ENCODE peak calls at places on chromosomes 11 and 22, in five cellular contexts. O, Z, L, K and T are unnamed samples.

GRCh38 chr11:9672288-9672916 is 8.5 kb downstream of the SWAP70 start:
- DNase-seq in O (peak), Z (no peak), L (no peak), K (no peak), T (no peak)

GRCh38 chr11:85595285-85595884 is 31.8 kb downstream of the DLG2 start:
- DNase-seq in O (peak), Z (peak), L (no peak), K (no peak), T (peak)

GRCh38 chr11:57903441-57904123 is 120.1 kb upstream of the OR9Q1 start:
- DNase-seq in O (peak), Z (no peak), L (no peak), K (no peak), T (peak)

GRCh38 chr11:86978756-86979608 is 23.8 kb upstream of the FZD4 start:
- DNase-seq in O (peak), Z (no peak), L (no peak), K (no peak), T (no peak)

GRCh38 chr11:37533087-37533486 is 935.1 kb upstream of the RAG2 start:
- DNase-seq in O (no peak), Z (no peak), L (no peak), K (no peak), T (no peak)

GRCh38 chr11:78949976-78950690 is 375.5 kb upstream of the NARS2 start:
- DNase-seq in O (no peak), Z (peak), L (no peak), K (no peak), T (peak)

GRCh38 chr22:27474711-27475547 is 326.6 kb downstream of the MN1 start:
- DNase-seq in O (peak), Z (no peak), L (peak), K (peak), T (peak)

GRCh38 chr11:60130496-60130895 is 42.0 kb downstream of the MS4A2 start:
- DNase-seq in O (no peak), Z (peak), L (no peak), K (peak), T (peak)

GRCh38 chr22:27637604-27638003 is 164.0 kb downstream of the MN1 start:
- DNase-seq in O (peak), Z (no peak), L (no peak), K (no peak), T (no peak)

GRCh38 chr22:22080270-22080669 is 97.7 kb upstream of the TOP3B start:
- DNase-seq in O (no peak), Z (no peak), L (no peak), K (no peak), T (no peak)

GRCh38 chr22:27108425-27109114 is 451.2 kb downstream of the MIAT start:
- DNase-seq in O (no peak), Z (no peak), L (no peak), K (no peak), T (peak)

GRCh38 chr22:36771376-36772063 is 4.4 kb downstream of the IFT27 start:
- DNase-seq in O (no peak), Z (no peak), L (no peak), K (no peak), T (no peak)

GRCh38 chr11:69240332-69241074 is 53.5 kb upstream of the MYEOV start:
- DNase-seq in O (peak), Z (no peak), L (no peak), K (peak), T (peak)

GRCh38 chr11:108734956-108735559 is 70.2 kb downstream of the DDX10 start:
- DNase-seq in O (peak), Z (no peak), L (no peak), K (no peak), T (peak)

GRCh38 chr11:17845431-17845881 is 110.9 kb downstream of the KCNC1 start:
- DNase-seq in O (peak), Z (no peak), L (no peak), K (no peak), T (no peak)

GRCh38 chr22:50600967-50601668 is 525 bp downstream of the MAPK8IP2 start:
- DNase-seq in O (no peak), Z (no peak), L (peak), K (no peak), T (no peak)

GRCh38 chr11:93741882-93742226 is 382 bp downstream of the C11orf54 start:
- DNase-seq in O (peak), Z (no peak), L (no peak), K (no peak), T (peak)

GRCh38 chr22:32218470-32218869 is 13.6 kb upstream of the RFPL2 start:
- DNase-seq in O (no peak), Z (no peak), L (no peak), K (no peak), T (peak)

GRCh38 chr11:119254239-119254638 is 48.1 kb downstream of the CBL start:
- DNase-seq in O (no peak), Z (no peak), L (no peak), K (no peak), T (no peak)

GRCh38 chr11:111733009-111733408 is 33.2 kb downstream of the PPP2R1B start:
- DNase-seq in O (peak), Z (no peak), L (no peak), K (no peak), T (no peak)

GRCh38 chr11:130874396-130874795 is 41.9 kb downstream of the SNX19 start:
- DNase-seq in O (peak), Z (no peak), L (no peak), K (no peak), T (peak)

GRCh38 chr11:125939081-125939521 is 6.7 kb upstream of the VSIG10L2 start:
- DNase-seq in O (no peak), Z (no peak), L (peak), K (peak), T (peak)

GRCh38 chr22:38861927-38862326 is 10.1 kb downstream of the CBX6 start:
- DNase-seq in O (no peak), Z (no peak), L (no peak), K (peak), T (no peak)

GRCh38 chr22:49097966-49098365 is 729.7 kb downstream of the BRD1 start:
- DNase-seq in O (no peak), Z (no peak), L (no peak), K (no peak), T (no peak)

GRCh38 chr11:76808158-76808557 is 25.0 kb downstream of the TSKU start:
- DNase-seq in O (no peak), Z (no peak), L (no peak), K (no peak), T (no peak)

GRCh38 chr11:119332111-119332765 is 2.1 kb upstream of the RNF26 start:
- DNase-seq in O (no peak), Z (no peak), L (no peak), K (no peak), T (no peak)

GRCh38 chr22:45868586-45869443 is 108.1 kb downstream of the WNT7B start:
- DNase-seq in O (no peak), Z (no peak), L (no peak), K (no peak), T (no peak)

GRCh38 chr22:37419916-37420655 is 7.2 kb downstream of the ELFN2 start:
- DNase-seq in O (peak), Z (no peak), L (peak), K (peak), T (peak)

GRCh38 chr11:47538741-47539575 is 14.0 kb downstream of the CELF1 start:
- DNase-seq in O (no peak), Z (no peak), L (no peak), K (no peak), T (no peak)

GRCh38 chr11:46391578-46392420 is at the start of gene CHRM4:
- DNase-seq in O (peak), Z (no peak), L (peak), K (peak), T (peak)

GRCh38 chr11:123196060-123196714 is 1.1 kb upstream of the CLMP start:
- DNase-seq in O (no peak), Z (no peak), L (peak), K (peak), T (peak)

GRCh38 chr11:79377399-79377798 is 63.4 kb downstream of the TENM4 start:
- DNase-seq in O (no peak), Z (no peak), L (no peak), K (no peak), T (no peak)

GRCh38 chr11:128776434-128777284 is 82.8 kb downstream of the FLI1 start:
- DNase-seq in O (peak), Z (peak), L (peak), K (peak), T (peak)

GRCh38 chr11:61955031-61955415 is 4.9 kb downstream of the BEST1 start:
- DNase-seq in O (peak), Z (peak), L (no peak), K (peak), T (peak)

GRCh38 chr11:134661660-134662059 is 249.6 kb upstream of the B3GAT1 start:
- DNase-seq in O (no peak), Z (no peak), L (peak), K (no peak), T (no peak)

GRCh38 chr11:62353841-62354240 is 16.6 kb downstream of the ASRGL1 start:
- DNase-seq in O (no peak), Z (no peak), L (no peak), K (no peak), T (no peak)

GRCh38 chr11:65616575-65617001 is 1.0 kb downstream of the PCNX3 start:
- DNase-seq in O (no peak), Z (no peak), L (no peak), K (no peak), T (no peak)
- H3K4ac ChIP-seq in O (peak), Z (no peak), L (no peak), K (no peak), T (no peak)

GRCh38 chr22:40480996-40481395 is 110.6 kb downstream of the SGSM3 start:
- DNase-seq in O (no peak), Z (no peak), L (no peak), K (no peak), T (no peak)

GRCh38 chr22:40479887-40480538 is 109.6 kb downstream of the SGSM3 start:
- DNase-seq in O (peak), Z (no peak), L (no peak), K (no peak), T (no peak)

GRCh38 chr22:40482886-40483285 is 112.5 kb downstream of the SGSM3 start:
- DNase-seq in O (no peak), Z (no peak), L (no peak), K (no peak), T (no peak)

GRCh38 chr22:40484906-40485660 is 114.7 kb downstream of the SGSM3 start:
- DNase-seq in O (peak), Z (no peak), L (no peak), K (no peak), T (no peak)

DNA sequence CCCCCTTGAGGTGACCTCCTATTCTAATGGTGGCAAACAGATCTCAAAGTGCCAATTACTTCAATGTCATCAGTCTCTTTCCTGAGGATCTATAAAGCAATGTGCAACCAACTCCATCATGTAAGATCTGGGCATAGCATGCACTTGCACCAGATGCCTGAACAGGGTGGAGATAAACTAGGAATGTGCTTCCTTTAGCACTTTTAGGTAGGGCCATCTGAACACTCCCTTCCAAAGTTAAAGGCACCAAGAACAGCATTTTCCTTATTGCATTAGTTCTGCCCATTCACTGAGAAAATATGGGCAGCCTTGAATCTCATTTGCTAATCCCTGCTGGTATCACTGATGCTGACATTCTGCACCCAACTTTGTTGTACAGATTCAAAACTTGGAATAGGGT is 112.0 kb downstream of the SGSM3 start:
- DNase-seq in O (no peak), Z (no peak), L (no peak), K (no peak), T (no peak)
- H3K4ac ChIP-seq in O (no peak), Z (no peak), L (no peak), K (no peak), T (no peak)

DNA sequence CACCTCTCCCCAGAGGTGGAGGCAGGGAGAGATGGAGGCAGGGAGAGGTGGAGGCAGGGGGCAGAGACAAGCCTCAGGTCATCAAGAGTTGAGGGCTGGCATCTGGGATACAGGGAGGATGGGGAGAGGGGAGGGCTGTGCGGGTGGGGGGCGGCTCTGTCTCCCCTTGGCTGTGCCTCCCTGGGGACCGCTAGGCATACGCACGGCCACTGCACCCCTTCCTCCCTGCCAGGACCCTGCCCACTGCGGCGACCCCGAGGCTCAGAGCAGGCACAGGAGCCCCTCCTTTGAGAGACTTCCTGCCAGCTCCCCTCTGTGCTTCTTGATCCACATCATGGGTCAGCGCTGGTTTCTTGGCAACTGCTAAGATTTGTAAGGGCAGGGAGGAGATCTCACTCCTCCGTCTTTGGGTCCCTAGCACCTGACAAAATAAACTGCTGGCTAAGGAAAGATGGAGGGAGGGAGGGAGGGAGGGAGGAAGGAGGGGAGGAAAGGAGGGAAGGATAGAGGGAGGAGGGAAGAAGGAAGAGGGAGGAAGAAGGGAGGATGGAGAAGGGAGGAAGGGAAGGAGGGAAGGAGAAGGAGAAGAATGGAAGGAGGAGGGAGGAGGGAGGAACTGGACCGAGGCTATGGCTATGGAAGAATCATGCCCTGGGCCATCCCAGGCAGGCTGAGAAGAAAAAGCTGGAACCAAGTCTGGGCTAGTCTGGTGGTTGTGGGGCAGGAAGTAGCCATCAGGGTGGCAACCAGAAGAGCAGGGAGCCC is 18.5 kb downstream of the PRR33 start:
- DNase-seq in O (peak), Z (no peak), L (no peak), K (no peak), T (peak)
- H3K4ac ChIP-seq in O (no peak), Z (no peak), L (no peak), K (no peak), T (no peak)

GRCh38 chr22:42519544-42520237 is at the start of gene RRP7A:
- DNase-seq in O (peak), Z (peak), L (peak), K (peak), T (peak)
- H3K4ac ChIP-seq in O (peak), Z (no peak), L (no peak), K (no peak), T (no peak)

GRCh38 chr22:20166703-20167102 is 15.8 kb upstream of the CCDC188 start:
- DNase-seq in O (no peak), Z (no peak), L (no peak), K (no peak), T (no peak)
- H3K4ac ChIP-seq in O (no peak), Z (no peak), L (no peak), K (no peak), T (no peak)

DNA sequence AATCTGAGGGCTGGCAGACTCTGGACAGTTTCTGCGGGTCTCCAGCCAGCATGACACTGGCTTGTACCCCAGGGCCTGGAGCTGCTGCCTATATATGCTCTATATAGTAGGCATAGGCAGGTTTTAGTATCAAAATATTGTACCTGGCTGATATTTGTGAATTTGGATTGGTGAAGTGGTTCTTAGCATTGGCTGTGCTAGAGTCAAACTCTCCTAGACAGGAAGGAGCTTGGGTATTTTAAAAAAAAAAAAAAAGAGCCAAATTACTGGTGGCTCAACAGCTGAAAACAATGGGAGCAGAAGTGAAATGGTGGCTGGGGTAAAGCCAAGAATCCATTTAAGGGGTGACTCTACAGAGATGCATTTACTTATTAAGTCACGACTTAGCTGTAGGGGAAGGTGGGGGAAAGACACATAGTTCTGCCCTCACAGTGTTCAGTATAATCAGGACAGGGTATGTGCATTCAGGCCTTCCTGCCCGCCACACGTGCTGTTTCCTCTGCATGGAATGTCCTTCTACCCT is 11.0 kb upstream of the MTFP1 start:
- DNase-seq in O (no peak), Z (no peak), L (no peak), K (no peak), T (no peak)
- H3K4ac ChIP-seq in O (no peak), Z (no peak), L (no peak), K (no peak), T (no peak)

DNA sequence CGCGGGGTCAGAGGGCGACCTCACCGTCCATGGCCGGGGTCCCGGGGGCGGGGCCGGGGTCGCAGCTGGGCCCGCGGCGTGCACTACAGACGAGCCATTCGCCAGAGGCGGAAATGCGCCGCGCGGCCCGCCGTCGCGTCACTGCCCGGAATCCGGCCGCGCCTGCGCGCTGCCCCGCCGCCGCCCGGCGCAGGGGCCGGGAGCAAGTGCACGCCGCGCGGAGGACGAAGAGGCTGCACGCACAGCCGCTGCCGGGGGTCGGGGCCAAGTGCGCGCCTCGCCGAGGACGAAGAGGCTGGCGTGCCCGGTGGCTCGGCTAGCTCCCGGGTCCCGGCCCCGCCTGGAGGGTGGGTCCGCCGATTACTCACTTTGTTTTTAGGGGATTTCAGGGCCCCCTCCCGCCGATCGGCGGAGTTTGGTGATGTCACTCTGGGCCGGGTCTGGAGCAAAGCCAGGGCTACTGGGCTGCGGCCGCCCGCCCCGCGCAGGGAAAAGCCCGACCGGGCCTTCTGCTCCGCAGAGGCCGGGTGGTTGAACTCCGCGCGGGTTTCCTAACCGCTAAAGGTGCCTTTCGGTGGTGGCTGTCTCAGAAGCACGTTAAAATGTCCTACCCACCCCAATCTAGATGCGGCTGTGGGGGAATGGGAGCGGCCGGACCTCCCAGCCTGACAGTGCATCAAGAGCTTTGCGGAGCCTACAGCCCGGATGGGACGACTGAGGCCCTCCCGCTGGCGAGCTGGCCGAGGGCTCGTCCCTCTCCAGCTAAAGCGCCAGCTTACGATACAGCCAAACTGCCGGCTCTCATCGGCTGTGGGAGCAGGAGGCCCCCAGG is at the start of gene RELA:
- DNase-seq in O (peak), Z (peak), L (peak), K (peak), T (peak)
- H3K4ac ChIP-seq in O (peak), Z (peak), L (no peak), K (no peak), T (peak)

GRCh38 chr22:17971711-17972110 is 52.6 kb downstream of the MICAL3 start:
- DNase-seq in O (no peak), Z (no peak), L (no peak), K (no peak), T (no peak)

GRCh38 chr22:17974703-17975372 is 49.5 kb downstream of the MICAL3 start:
- DNase-seq in O (no peak), Z (no peak), L (no peak), K (no peak), T (no peak)

GRCh38 chr22:17972385-17973181 is 51.8 kb downstream of the MICAL3 start:
- DNase-seq in O (peak), Z (no peak), L (no peak), K (no peak), T (peak)

GRCh38 chr22:17974087-17974486 is 50.3 kb downstream of the MICAL3 start:
- DNase-seq in O (no peak), Z (no peak), L (no peak), K (no peak), T (no peak)

GRCh38 chr22:17973217-17973616 is 51.1 kb downstream of the MICAL3 start:
- DNase-seq in O (no peak), Z (no peak), L (no peak), K (no peak), T (no peak)
- H3K4ac ChIP-seq in O (peak), Z (no peak), L (no peak), K (no peak), T (no peak)

GRCh38 chr11:44096360-44097188 is 1.1 kb downstream of the EXT2 start:
- DNase-seq in O (peak), Z (no peak), L (no peak), K (no peak), T (no peak)
- H3K4ac ChIP-seq in O (no peak), Z (no peak), L (no peak), K (no peak), T (no peak)

GRCh38 chr11:91163619-91164451 is 941.0 kb upstream of the CHORDC1 start:
- DNase-seq in O (peak), Z (no peak), L (no peak), K (no peak), T (no peak)
- H3K4ac ChIP-seq in O (no peak), Z (no peak), L (no peak), K (no peak), T (no peak)